ENCODE peak calls at places on chromosomes 3 and 15, in four cellular contexts. One of them, this sample, is unnamed.
A peak's percentile ranks its signal among the peaks of the same experiment; 100 is the strongest.

GRCh38 chr3:106067711-106068110 is 198.9 kb upstream of the CBLB start:
- DNase-seq in suprapubic skin: no peak
- DNase-seq in glutamatergic neuron: no peak
- DNase-seq in H9: no peak
- DNase-seq in this sample: no peak

GRCh38 chr15:64856429-64857145 is 14.9 kb downstream of the PLEKHO2 start:
- DNase-seq in suprapubic skin: no peak
- DNase-seq in glutamatergic neuron: no peak
- DNase-seq in H9: peak; percentile 28
- DNase-seq in this sample: peak; percentile 44

GRCh38 chr3:177960722-177961121 is 575.5 kb upstream of the KCNMB2 start:
- DNase-seq in suprapubic skin: no peak
- DNase-seq in glutamatergic neuron: no peak
- DNase-seq in H9: no peak
- DNase-seq in this sample: no peak

GRCh38 chr3:13289771-13290285 is 130.3 kb downstream of the NUP210 start:
- DNase-seq in suprapubic skin: no peak
- DNase-seq in glutamatergic neuron: no peak
- DNase-seq in H9: no peak
- DNase-seq in this sample: no peak

GRCh38 chr15:83784975-83785374 is 131.1 kb downstream of the ADAMTSL3 start:
- DNase-seq in suprapubic skin: no peak
- DNase-seq in glutamatergic neuron: no peak
- DNase-seq in H9: no peak
- DNase-seq in this sample: no peak

GRCh38 chr15:48437178-48437577 is 105.9 kb downstream of the DUT start:
- DNase-seq in suprapubic skin: no peak
- DNase-seq in glutamatergic neuron: no peak
- DNase-seq in H9: no peak
- DNase-seq in this sample: no peak

GRCh38 chr15:55526559-55527036 is 18.6 kb upstream of the DNAAF4 start:
- DNase-seq in suprapubic skin: no peak
- DNase-seq in glutamatergic neuron: no peak
- DNase-seq in H9: peak; percentile 63
- DNase-seq in this sample: no peak

GRCh38 chr3:197891-198491 is 1.4 kb downstream of the CHL1 start:
- DNase-seq in suprapubic skin: peak; percentile 57
- DNase-seq in glutamatergic neuron: peak; percentile 44
- DNase-seq in H9: peak; percentile 28
- DNase-seq in this sample: peak; percentile 8

GRCh38 chr3:14451844-14452533 is 49.6 kb downstream of the SLC6A6 start:
- DNase-seq in suprapubic skin: peak; percentile 93
- DNase-seq in glutamatergic neuron: no peak
- DNase-seq in H9: no peak
- DNase-seq in this sample: no peak

GRCh38 chr15:83435202-83435601 is 11.9 kb upstream of the SH3GL3 start:
- DNase-seq in suprapubic skin: no peak
- DNase-seq in glutamatergic neuron: no peak
- DNase-seq in H9: no peak
- DNase-seq in this sample: no peak

GRCh38 chr3:127716334-127716733 is 43.6 kb downstream of the ABTB1 start:
- DNase-seq in suprapubic skin: no peak
- DNase-seq in glutamatergic neuron: peak; percentile 47
- DNase-seq in H9: no peak
- DNase-seq in this sample: no peak

GRCh38 chr15:43505723-43506122 is 11.7 kb upstream of the MAP1A start:
- DNase-seq in suprapubic skin: no peak
- DNase-seq in glutamatergic neuron: no peak
- DNase-seq in H9: no peak
- DNase-seq in this sample: no peak

GRCh38 chr3:194386066-194386465 is 13.0 kb downstream of the GP5 start:
- DNase-seq in suprapubic skin: no peak
- DNase-seq in glutamatergic neuron: no peak
- DNase-seq in H9: no peak
- DNase-seq in this sample: no peak

GRCh38 chr3:62586356-62586755 is 213.0 kb upstream of the FEZF2 start:
- DNase-seq in suprapubic skin: no peak
- DNase-seq in glutamatergic neuron: no peak
- DNase-seq in H9: no peak
- DNase-seq in this sample: no peak

GRCh38 chr3:175940881-175941280 is 1081.7 kb downstream of the NAALADL2 start:
- DNase-seq in suprapubic skin: no peak
- DNase-seq in glutamatergic neuron: peak; percentile 58
- DNase-seq in H9: peak; percentile 89
- DNase-seq in this sample: no peak

GRCh38 chr15:88246666-88247446 is 9.7 kb downstream of the NTRK3 start:
- DNase-seq in suprapubic skin: peak; percentile 75
- DNase-seq in glutamatergic neuron: peak; percentile 87
- DNase-seq in H9: peak; percentile 89
- DNase-seq in this sample: peak; percentile 79

DNA sequence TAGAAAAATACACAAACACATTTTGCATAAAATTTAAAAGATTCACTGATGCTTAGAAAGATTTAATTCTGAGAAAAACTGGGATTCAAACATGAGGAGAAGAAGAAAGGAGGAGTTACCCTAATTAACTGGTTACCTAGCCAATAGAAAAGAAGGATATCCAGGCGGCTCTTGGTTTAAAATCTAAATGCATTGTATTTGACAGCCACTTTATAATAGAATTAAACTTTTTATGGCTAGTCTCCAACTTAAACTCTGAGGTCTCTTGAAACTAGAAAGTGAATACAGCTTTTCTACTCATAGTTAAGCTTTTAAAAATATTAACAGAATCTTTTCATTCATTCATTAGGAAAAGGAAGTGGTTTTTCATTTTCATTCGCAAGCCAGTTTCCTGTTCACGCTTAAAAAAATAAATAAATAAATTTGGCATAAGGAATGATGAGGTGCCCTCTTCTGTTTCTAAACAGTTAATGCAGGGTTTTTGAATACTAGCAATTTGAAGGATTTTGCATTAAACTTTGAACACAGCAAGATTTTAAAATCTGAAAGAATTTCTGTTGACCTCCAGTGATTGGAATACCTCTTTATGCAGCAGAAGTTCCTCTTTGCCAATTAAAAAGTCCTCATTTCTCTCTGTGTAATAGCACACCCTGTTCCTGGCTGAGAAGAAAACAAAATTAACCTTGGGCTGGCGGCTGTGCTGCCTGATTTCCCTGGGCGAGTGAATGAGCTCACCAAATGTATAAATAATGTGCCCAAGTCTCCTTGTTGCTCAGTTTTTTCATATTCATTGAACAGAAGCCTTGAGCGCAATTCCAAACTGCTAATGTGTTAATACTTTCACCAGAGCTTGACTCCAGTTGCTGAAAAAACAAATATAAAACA is 105.1 kb downstream of the ZMAT3 start:
- DNase-seq in suprapubic skin: no peak
- DNase-seq in glutamatergic neuron: no peak
- DNase-seq in H9: no peak
- DNase-seq in this sample: no peak
- TF ChIP-seq CTCF in suprapubic skin: peak; percentile 43
- TF ChIP-seq CTCF in glutamatergic neuron: peak; percentile 55
- TF ChIP-seq CTCF in H9: peak; percentile 68
- TF ChIP-seq CTCF in this sample: peak; percentile 81

DNA sequence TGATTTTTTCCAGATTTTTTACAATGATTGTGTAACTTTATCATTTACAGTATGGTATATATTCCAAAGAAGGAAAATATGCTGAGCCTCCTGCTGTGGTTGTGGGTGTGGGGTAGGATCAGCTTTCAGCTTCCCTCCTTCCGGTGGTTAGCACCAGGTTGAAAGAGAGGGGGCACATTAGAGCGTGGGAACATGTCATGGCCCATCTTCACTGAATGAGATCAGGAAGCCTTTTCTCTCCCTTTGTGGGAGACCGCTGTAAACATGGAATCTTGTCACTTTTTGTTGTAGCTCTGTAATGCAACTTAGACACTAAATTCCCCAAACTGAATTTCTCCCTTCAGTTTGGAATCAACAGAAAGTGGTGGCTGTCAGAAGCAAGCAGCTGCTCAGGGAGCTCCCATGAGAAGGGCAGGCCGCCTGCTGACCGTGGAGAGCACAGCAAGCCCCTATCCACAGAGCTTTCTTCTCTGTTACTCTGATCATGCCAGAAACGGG is 86.7 kb upstream of the LIMD1 start:
- DNase-seq in suprapubic skin: no peak
- DNase-seq in glutamatergic neuron: peak; percentile 75
- DNase-seq in H9: peak; percentile 67
- DNase-seq in this sample: peak; percentile 49
- TF ChIP-seq CTCF in suprapubic skin: no peak
- TF ChIP-seq CTCF in glutamatergic neuron: peak; percentile 76
- TF ChIP-seq CTCF in H9: peak; percentile 71
- TF ChIP-seq CTCF in this sample: peak; percentile 65

GRCh38 chr3:56987238-56987932 is 73.1 kb upstream of the SPATA12 start:
- DNase-seq in suprapubic skin: no peak
- DNase-seq in glutamatergic neuron: peak; percentile 36
- DNase-seq in H9: peak; percentile 63
- DNase-seq in this sample: no peak
- TF ChIP-seq CTCF in suprapubic skin: no peak
- TF ChIP-seq CTCF in glutamatergic neuron: no peak
- TF ChIP-seq CTCF in H9: peak; percentile 63
- TF ChIP-seq CTCF in this sample: peak; percentile 47

GRCh38 chr3:143384076-143384475 is 264.5 kb downstream of the CHST2 start:
- DNase-seq in suprapubic skin: no peak
- DNase-seq in glutamatergic neuron: no peak
- DNase-seq in H9: no peak
- DNase-seq in this sample: no peak

GRCh38 chr3:143389388-143389787 is 269.8 kb downstream of the CHST2 start:
- DNase-seq in suprapubic skin: no peak
- DNase-seq in glutamatergic neuron: no peak
- DNase-seq in H9: no peak
- DNase-seq in this sample: no peak

DNA sequence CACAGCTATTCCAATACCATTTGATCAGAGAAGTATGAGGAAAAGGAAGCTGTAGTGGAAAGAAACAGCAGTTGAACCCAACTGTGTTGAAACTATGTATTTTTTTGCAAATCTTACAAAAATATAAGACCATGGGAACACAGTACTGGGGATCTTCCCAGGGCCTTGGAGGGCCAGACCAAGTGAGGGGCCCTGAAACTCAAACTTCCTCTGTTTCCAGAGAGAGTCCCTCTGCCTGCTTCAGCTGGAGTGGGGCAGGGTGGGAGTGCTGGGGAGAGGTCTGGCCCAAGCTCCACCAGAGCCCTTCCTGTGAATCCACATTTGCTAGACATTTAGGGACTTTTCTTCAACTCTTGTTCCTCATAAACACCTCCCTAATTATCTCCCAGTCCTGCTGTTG is 263.9 kb downstream of the CHST2 start:
- DNase-seq in suprapubic skin: no peak
- DNase-seq in glutamatergic neuron: no peak
- DNase-seq in H9: no peak
- DNase-seq in this sample: no peak
- TF ChIP-seq CTCF in suprapubic skin: no peak
- TF ChIP-seq CTCF in glutamatergic neuron: no peak
- TF ChIP-seq CTCF in H9: no peak
- TF ChIP-seq CTCF in this sample: no peak

DNA sequence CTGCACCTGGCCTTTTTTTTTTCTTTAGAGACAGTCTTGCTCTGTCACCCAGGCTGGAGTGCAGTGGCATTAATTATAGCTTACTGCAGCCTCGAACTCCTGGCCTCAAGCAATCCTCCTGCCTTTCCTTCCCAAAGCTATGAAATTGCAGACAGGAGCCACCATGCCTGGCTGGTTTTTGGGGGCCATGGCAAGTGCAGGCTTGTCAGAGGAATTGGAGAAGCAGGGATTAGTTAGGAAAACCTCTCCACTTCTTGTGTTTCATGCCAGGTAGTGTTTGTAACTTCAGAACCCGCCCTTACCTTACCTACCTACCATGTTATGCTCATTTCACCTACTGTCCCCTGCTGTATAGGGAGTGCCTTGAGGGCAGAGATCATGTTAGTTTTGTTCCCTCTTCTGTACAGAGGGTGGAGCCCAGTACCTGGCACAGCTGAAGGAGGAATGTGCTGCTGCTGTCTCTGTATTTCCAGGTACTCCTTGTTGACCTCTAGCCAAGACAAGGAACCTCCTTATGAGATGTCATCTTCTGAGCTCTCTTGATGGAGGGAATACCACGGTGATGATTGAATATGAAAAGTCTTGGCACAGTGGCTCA is 43.8 kb downstream of the TRAK1 start:
- DNase-seq in suprapubic skin: no peak
- DNase-seq in glutamatergic neuron: no peak
- DNase-seq in H9: no peak
- DNase-seq in this sample: no peak
- TF ChIP-seq CTCF in suprapubic skin: no peak
- TF ChIP-seq CTCF in glutamatergic neuron: no peak
- TF ChIP-seq CTCF in H9: no peak
- TF ChIP-seq CTCF in this sample: no peak

This sample was measured in neural crest cell.